ENCODE peak calls at places on chromosomes 12 and 14, in five cellular contexts. X, G, R, P and K are unnamed samples.

GRCh38 chr12:2311001-2311778 is 258.4 kb downstream of the CACNA1C start:
- DNase-seq in P (no peak), G (no peak), R (no peak), X (no peak), K (no peak)

GRCh38 chr12:50567926-50568325 is 63.1 kb downstream of the DIP2B start:
- DNase-seq in G (no peak), X (no peak), R (peak), P (no peak), K (no peak)

GRCh38 chr12:56119361-56119796 is 1.3 kb downstream of the ZC3H10 start:
- DNase-seq in P (no peak), R (peak), G (peak), X (peak), K (peak)

GRCh38 chr14:91249841-91250616 is 5.5 kb upstream of the GPR68 start:
- DNase-seq in X (no peak), P (no peak), R (peak), G (peak), K (no peak)

GRCh38 chr12:65881348-65881961 is 57.2 kb downstream of the HMGA2 start:
- DNase-seq in P (no peak), X (no peak), R (no peak), G (no peak), K (peak)

GRCh38 chr14:35254736-35255135 is 37.4 kb upstream of the PSMA6 start:
- DNase-seq in X (no peak), R (no peak), P (no peak), G (no peak), K (no peak)

GRCh38 chr14:104286086-104286485 is 147.7 kb downstream of the KIF26A start:
- DNase-seq in P (no peak), X (no peak), G (no peak), R (no peak), K (no peak)

GRCh38 chr12:131098178-131098981 is 144.7 kb downstream of the ADGRD1 start:
- DNase-seq in X (no peak), R (no peak), P (no peak), G (no peak), K (no peak)

GRCh38 chr12:91974541-91974940 is 171.1 kb downstream of the BTG1 start:
- DNase-seq in R (no peak), X (no peak), P (no peak), G (peak), K (no peak)

GRCh38 chr12:16112626-16113560 is 164.6 kb downstream of the SLC15A5 start:
- DNase-seq in R (no peak), P (no peak), G (no peak), X (no peak), K (peak)

GRCh38 chr14:75978249-75978731 is 3.5 kb downstream of the TGFB3 start:
- DNase-seq in G (peak), X (no peak), P (no peak), R (no peak), K (no peak)

GRCh38 chr14:54566410-54567223 is at the start of gene SAMD4A:
- DNase-seq in P (no peak), X (no peak), R (peak), G (peak), K (peak)

GRCh38 chr12:93229494-93230310 is 148.0 kb upstream of the NUDT4 start:
- DNase-seq in R (peak), X (peak), G (peak), P (peak), K (no peak)

GRCh38 chr14:53529519-53529918 is 376.4 kb upstream of the DDHD1 start:
- DNase-seq in G (no peak), P (no peak), R (no peak), X (no peak), K (no peak)

GRCh38 chr12:27868165-27868564 is 88.1 kb upstream of the MANSC4 start:
- DNase-seq in X (no peak), R (no peak), P (no peak), G (no peak), K (no peak)

GRCh38 chr14:71733210-71733883 is 198.9 kb upstream of the RGS6 start:
- DNase-seq in R (no peak), P (no peak), G (no peak), X (no peak), K (no peak)

GRCh38 chr14:94132285-94132887 is 3.0 kb upstream of the IFI27L2 start:
- DNase-seq in P (no peak), G (peak), X (peak), R (peak), K (peak)

DNA sequence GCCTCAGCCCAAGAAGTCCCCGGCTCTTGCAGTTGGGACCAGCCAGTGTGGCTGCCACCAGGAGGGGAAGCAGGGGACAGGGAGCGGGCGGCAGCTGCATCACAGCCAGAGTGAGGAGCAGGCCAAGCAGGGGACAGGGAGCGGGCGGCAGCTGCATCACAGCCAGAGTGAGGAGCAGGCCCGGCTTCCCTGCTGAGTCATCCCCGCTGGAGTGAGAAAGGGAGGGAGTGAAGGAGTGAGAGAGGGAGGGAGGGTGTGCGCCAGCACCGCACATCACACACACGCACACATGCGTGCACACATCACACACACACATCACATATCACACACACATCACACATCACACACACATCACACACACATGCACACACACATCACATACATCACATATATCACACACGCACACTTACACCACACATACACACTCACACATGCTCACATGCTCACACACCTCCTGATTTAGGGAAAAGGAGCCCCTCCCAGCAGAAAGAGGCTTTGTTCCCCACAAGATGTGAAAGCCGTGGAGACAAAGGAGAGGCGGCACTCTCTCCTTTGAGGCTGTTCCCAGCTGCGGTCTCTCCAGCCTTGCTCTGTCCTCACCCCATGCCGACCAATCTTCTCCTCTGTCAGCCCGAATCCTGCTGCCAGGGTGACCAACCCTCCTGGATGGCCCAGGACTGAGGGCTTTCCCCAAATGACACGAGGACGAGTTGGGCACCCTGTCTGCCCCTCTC is 16.8 kb upstream of the ZDHHC22 start:
- DNase-seq in P (no peak), R (peak), X (no peak), G (peak), K (peak)
- TF ChIP-seq REST in P (no peak), R (no peak), X (no peak), G (no peak), K (no peak)

GRCh38 chr12:117692512-117692911 is 276.3 kb downstream of the KSR2 start:
- DNase-seq in G (no peak), P (no peak), X (no peak), R (no peak), K (no peak)

GRCh38 chr12:117699118-117699517 is 269.7 kb downstream of the KSR2 start:
- DNase-seq in P (no peak), G (no peak), R (no peak), X (no peak), K (no peak)

GRCh38 chr12:117699575-117699974 is 269.2 kb downstream of the KSR2 start:
- DNase-seq in R (no peak), P (no peak), G (no peak), X (no peak), K (no peak)

DNA sequence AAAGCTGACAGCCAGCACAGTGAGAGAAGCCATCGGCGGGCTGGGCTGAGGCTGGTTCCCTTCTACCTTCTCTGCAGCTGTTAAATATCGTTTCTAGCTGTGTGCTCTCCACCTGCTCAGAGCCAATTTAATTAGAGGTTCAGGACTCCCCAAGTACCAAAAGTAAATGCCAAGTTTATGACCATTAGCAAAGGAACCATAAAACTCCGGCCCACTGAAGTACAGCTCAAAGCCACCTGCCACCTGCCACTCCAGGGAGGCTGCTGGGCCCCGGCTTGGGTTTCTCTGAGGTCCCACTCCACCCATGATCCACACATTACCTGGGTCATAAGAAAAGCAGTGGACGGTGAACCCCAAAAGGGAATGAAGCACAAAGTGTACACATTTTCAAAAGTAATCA is 272.8 kb downstream of the KSR2 start:
- DNase-seq in G (no peak), R (no peak), X (no peak), P (no peak), K (no peak)
- TF ChIP-seq REST in G (no peak), R (no peak), X (no peak), P (no peak), K (no peak)

DNA sequence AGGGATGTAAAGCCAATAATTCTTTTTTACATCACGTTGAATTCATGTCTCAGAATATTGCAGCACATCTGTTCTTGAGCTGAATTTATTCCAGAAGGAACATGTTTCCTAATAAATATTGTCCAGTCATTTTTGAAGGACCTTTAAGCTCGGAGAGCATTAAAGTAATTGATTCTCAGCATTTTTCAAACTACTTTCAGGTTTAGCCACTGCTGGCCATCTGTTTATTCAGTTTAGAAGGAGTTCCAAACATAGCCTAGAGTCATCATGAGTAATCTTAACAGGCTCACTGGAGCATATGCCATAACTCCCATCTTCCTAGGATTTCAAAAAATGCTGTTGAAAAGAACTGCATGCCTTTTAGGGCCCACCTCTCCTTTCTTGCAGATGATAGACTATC is 50.4 kb upstream of the USP44 start:
- DNase-seq in G (no peak), X (no peak), P (no peak), R (no peak), K (no peak)
- TF ChIP-seq REST in G (no peak), X (no peak), P (no peak), R (no peak), K (no peak)

GRCh38 chr12:119691202-119691846 is 23.4 kb downstream of the PRKAB1 start:
- DNase-seq in X (no peak), P (no peak), R (no peak), G (no peak), K (no peak)

GRCh38 chr12:119693511-119693910 is 25.6 kb downstream of the PRKAB1 start:
- DNase-seq in R (no peak), P (no peak), G (no peak), X (no peak), K (no peak)

GRCh38 chr12:119693006-119693405 is 25.1 kb downstream of the PRKAB1 start:
- DNase-seq in P (no peak), G (peak), R (no peak), X (no peak), K (no peak)

GRCh38 chr12:119694111-119694510 is 26.2 kb downstream of the PRKAB1 start:
- DNase-seq in X (no peak), R (no peak), P (no peak), G (no peak), K (no peak)

DNA sequence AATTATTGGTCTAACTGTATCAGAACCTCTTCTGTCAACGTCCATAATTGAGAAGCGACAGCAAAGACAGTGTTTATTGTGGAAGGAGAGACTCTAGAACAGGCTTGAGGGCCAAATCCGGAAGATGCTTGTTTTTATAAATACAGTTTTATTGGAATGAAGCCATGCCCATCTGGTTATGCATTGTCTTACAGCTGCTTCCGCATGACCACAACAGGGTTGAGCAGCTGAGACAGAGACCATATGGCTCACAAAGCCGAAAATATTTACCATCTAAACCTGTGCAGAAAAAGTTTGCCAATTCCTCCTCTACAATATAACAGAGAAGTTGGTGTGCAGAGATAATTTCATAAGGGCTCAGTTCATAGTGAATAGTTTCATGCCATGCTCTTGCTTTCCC is 24.5 kb downstream of the PRKAB1 start:
- DNase-seq in G (peak), X (no peak), P (no peak), R (no peak), K (no peak)
- TF ChIP-seq REST in G (no peak), X (no peak), P (no peak), R (no peak), K (no peak)

DNA sequence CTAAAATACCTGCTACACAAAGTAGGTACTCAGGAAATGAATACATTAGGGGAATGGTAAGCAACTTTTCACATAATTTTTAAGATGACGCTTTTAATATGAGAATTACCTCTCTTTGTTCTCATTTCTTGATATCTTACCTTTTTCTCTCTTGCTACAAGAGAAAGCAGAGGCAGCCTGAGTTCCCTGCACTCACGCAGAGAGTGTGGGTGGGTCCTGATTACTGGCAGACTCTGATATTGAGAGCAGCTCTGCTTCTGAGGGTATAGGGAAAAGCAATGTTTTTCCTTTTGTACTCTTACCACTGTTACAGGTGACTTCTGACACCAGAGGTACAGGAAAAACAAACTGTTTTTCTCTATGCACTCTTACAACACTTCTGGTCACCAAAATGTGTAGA is 420.2 kb upstream of the TMTC1 start:
- DNase-seq in X (no peak), P (no peak), R (no peak), G (no peak), K (no peak)
- TF ChIP-seq REST in X (no peak), P (no peak), R (no peak), G (no peak), K (no peak)

GRCh38 chr12:60059180-60059579 is 463.4 kb downstream of the SLC16A7 start:
- DNase-seq in G (no peak), X (no peak), R (no peak), P (no peak), K (peak)
- TF ChIP-seq REST in G (no peak), X (no peak), R (no peak), P (no peak), K (no peak)

DNA sequence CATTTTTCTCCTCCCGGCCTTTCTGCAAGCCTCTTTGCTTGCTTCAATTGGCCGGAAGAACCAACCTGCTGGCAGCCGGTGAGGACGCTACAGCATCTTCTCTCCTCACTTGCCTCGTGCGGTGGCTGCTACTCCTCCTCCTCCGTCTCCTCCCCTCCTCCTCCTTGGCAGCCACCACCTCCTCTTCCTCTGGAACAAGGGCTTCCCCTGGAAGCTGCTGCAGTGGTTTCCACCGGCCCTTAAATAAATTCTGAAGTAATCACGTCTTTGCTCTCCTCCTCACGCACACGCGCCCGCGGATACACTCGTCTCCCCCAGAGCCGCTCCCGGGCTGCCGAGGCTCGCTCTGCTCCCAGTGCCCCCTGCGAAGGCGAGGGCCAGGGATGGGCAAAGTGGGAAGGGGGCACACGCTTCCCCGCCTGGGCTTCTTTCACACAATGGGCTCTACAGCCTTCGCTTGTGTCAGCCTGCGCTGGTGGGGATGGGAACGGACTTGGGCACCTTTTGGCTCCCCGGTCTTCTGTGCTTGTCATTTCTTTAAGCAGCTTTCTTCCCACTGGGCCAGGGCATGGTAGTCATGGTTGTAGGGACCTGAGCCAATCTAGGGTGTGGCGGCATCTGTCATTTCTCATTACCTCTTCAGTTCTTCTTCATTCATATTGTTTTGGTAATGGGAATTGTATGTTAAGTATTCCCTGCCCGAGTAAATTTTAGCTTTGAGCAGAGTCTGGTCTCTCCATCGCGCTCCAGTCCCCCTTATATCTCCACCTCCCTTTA is at the start of gene PPFIA2:
- DNase-seq in G (peak), R (peak), P (no peak), X (no peak), K (peak)
- TF ChIP-seq REST in G (no peak), R (no peak), P (no peak), X (no peak), K (no peak)